ENCODE peak calls at places on chromosome 9, in five cellular contexts. L is CD4-positive, alpha-beta memory T cell; A is activated CD8-positive, alpha-beta memory T cell treated with anti-CD3 and anti-CD28 coated beads, Interleukin-2, amount 10 ng/mL, durations not matched to agents 7 days and 5 days; I is left lung; K is AG08395. Q is an unnamed sample.

GRCh38 chr9:89595646-89596045 is 9.2 kb upstream of the GADD45G start:
- DNase-seq in L (no peak), A (peak), I (no peak), K (no peak), Q (no peak)

GRCh38 chr9:124429530-124429867 is 14.3 kb upstream of the PSMB7 start:
- DNase-seq in L (no peak), A (no peak), I (no peak), K (no peak), Q (peak)

GRCh38 chr9:95738438-95738837 is 137.1 kb upstream of the ERCC6L2 start:
- DNase-seq in L (no peak), A (no peak), I (no peak), K (no peak), Q (no peak)

GRCh38 chr9:78132688-78133033 is 101.0 kb upstream of the GNAQ start:
- DNase-seq in L (peak), A (no peak), I (no peak), K (no peak), Q (no peak)

GRCh38 chr9:107742531-107743309 is 253.2 kb upstream of the KLF4 start:
- DNase-seq in L (no peak), A (no peak), I (no peak), K (no peak), Q (no peak)

GRCh38 chr9:128683340-128684064 is 5.5 kb upstream of the SET start:
- DNase-seq in L (no peak), A (peak), I (peak), K (peak), Q (peak)

GRCh38 chr9:4490705-4491620 is 695 bp downstream of the SLC1A1 start:
- DNase-seq in L (peak), A (no peak), I (no peak), K (peak), Q (no peak)

GRCh38 chr9:114824130-114824529 is 18.3 kb upstream of the TNFSF15 start:
- DNase-seq in L (no peak), A (no peak), I (no peak), K (peak), Q (no peak)

GRCh38 chr9:89460551-89460950 is 37.4 kb downstream of the SEMA4D start:
- DNase-seq in L (no peak), A (no peak), I (no peak), K (no peak), Q (no peak)